ENCODE peak calls at places on chromosomes 16 and 17, in ten cellular contexts. One of them, this sample, is unnamed.

GRCh38 chr17:74852237-74853047 is 7.2 kb downstream of the GRIN2C start:
- DNase-seq in testis: no peak
- DNase-seq in A549: no peak
- DNase-seq in CD8-positive, alpha-beta memory T cell: peak; percentile 40
- DNase-seq in tibial artery: no peak
- DNase-seq in kidney: peak; percentile 74
- DNase-seq in A673: no peak
- DNase-seq in DND-41: peak; percentile 70
- DNase-seq in CD4-positive, alpha-beta T cell: peak; percentile 60
- DNase-seq in CD4-positive, CD25-positive, alpha-beta regulatory T cell: peak; percentile 49
- DNase-seq in this sample: peak; percentile 60

GRCh38 chr17:79438045-79438444 is 172.8 kb downstream of the RBFOX3 start:
- DNase-seq in A673: no peak
- DNase-seq in CD8-positive, alpha-beta memory T cell: no peak
- DNase-seq in A549: no peak
- DNase-seq in tibial artery: no peak
- DNase-seq in CD4-positive, CD25-positive, alpha-beta regulatory T cell: no peak
- DNase-seq in kidney: no peak
- DNase-seq in DND-41: no peak
- DNase-seq in testis: no peak
- DNase-seq in CD4-positive, alpha-beta T cell: no peak
- DNase-seq in this sample: no peak

GRCh38 chr16:57834936-57835335 is 32.6 kb upstream of the KIFC3 start:
- DNase-seq in A549: peak; percentile 54
- DNase-seq in A673: peak; percentile 80
- DNase-seq in CD8-positive, alpha-beta memory T cell: no peak
- DNase-seq in testis: no peak
- DNase-seq in CD4-positive, alpha-beta T cell: no peak
- DNase-seq in CD4-positive, CD25-positive, alpha-beta regulatory T cell: no peak
- DNase-seq in tibial artery: no peak
- DNase-seq in DND-41: no peak
- DNase-seq in kidney: no peak
- DNase-seq in this sample: no peak

GRCh38 chr17:27546624-27547300 is 84.2 kb upstream of the LGALS9 start:
- DNase-seq in CD4-positive, CD25-positive, alpha-beta regulatory T cell: no peak
- DNase-seq in tibial artery: no peak
- DNase-seq in DND-41: no peak
- DNase-seq in CD4-positive, alpha-beta T cell: no peak
- DNase-seq in testis: no peak
- DNase-seq in A673: no peak
- DNase-seq in CD8-positive, alpha-beta memory T cell: no peak
- DNase-seq in A549: no peak
- DNase-seq in kidney: no peak
- DNase-seq in this sample: no peak

GRCh38 chr17:78873519-78874340 is 29.3 kb downstream of the CEP295NL start:
- DNase-seq in CD8-positive, alpha-beta memory T cell: no peak
- DNase-seq in testis: peak; percentile 85
- DNase-seq in tibial artery: no peak
- DNase-seq in A673: peak; percentile 35
- DNase-seq in kidney: no peak
- DNase-seq in CD4-positive, alpha-beta T cell: no peak
- DNase-seq in DND-41: no peak
- DNase-seq in A549: no peak
- DNase-seq in CD4-positive, CD25-positive, alpha-beta regulatory T cell: no peak
- DNase-seq in this sample: no peak

GRCh38 chr16:57472665-57473060 is 10.2 kb downstream of the POLR2C start:
- DNase-seq in DND-41: no peak
- DNase-seq in CD4-positive, CD25-positive, alpha-beta regulatory T cell: no peak
- DNase-seq in testis: no peak
- DNase-seq in A673: peak; percentile 72
- DNase-seq in kidney: no peak
- DNase-seq in tibial artery: no peak
- DNase-seq in CD4-positive, alpha-beta T cell: no peak
- DNase-seq in CD8-positive, alpha-beta memory T cell: no peak
- DNase-seq in A549: peak; percentile 78
- DNase-seq in this sample: no peak

GRCh38 chr16:66750279-66751134 is 902 bp downstream of the DYNC1LI2 start:
- DNase-seq in kidney: no peak
- DNase-seq in A673: no peak
- DNase-seq in CD4-positive, CD25-positive, alpha-beta regulatory T cell: no peak
- DNase-seq in CD8-positive, alpha-beta memory T cell: no peak
- DNase-seq in A549: no peak
- DNase-seq in tibial artery: no peak
- DNase-seq in CD4-positive, alpha-beta T cell: no peak
- DNase-seq in DND-41: no peak
- DNase-seq in testis: no peak
- DNase-seq in this sample: no peak

GRCh38 chr17:73261952-73262675 is 434 bp upstream of the CPSF4L start:
- DNase-seq in tibial artery: no peak
- DNase-seq in CD8-positive, alpha-beta memory T cell: no peak
- DNase-seq in A673: no peak
- DNase-seq in CD4-positive, CD25-positive, alpha-beta regulatory T cell: no peak
- DNase-seq in CD4-positive, alpha-beta T cell: no peak
- DNase-seq in DND-41: no peak
- DNase-seq in A549: no peak
- DNase-seq in testis: peak; percentile 91
- DNase-seq in kidney: peak; percentile 40
- DNase-seq in this sample: no peak

GRCh38 chr17:51441431-51441830 is 181.1 kb downstream of the UTP18 start:
- DNase-seq in CD4-positive, CD25-positive, alpha-beta regulatory T cell: no peak
- DNase-seq in DND-41: no peak
- DNase-seq in kidney: no peak
- DNase-seq in testis: no peak
- DNase-seq in A549: no peak
- DNase-seq in tibial artery: no peak
- DNase-seq in A673: no peak
- DNase-seq in CD8-positive, alpha-beta memory T cell: no peak
- DNase-seq in CD4-positive, alpha-beta T cell: no peak
- DNase-seq in this sample: no peak

GRCh38 chr16:35743101-35743692 is 2283.8 kb downstream of the TP53TG3F start:
- DNase-seq in A673: no peak
- DNase-seq in CD4-positive, alpha-beta T cell: no peak
- DNase-seq in CD8-positive, alpha-beta memory T cell: no peak
- DNase-seq in CD4-positive, CD25-positive, alpha-beta regulatory T cell: no peak
- DNase-seq in DND-41: no peak
- DNase-seq in testis: no peak
- DNase-seq in tibial artery: no peak
- DNase-seq in A549: no peak
- DNase-seq in kidney: no peak
- DNase-seq in this sample: no peak
- H3K9me3 ChIP-seq in A673: peaks cover 29% of the 10 kb centered on the region
- H3K9me3 ChIP-seq in CD4-positive, alpha-beta T cell: peaks cover 51% of the 10 kb centered on the region
- H3K9me3 ChIP-seq in CD8-positive, alpha-beta memory T cell: no peaks in the 10 kb centered on the region
- H3K9me3 ChIP-seq in CD4-positive, CD25-positive, alpha-beta regulatory T cell: peaks cover 76% of the 10 kb centered on the region
- H3K9me3 ChIP-seq in DND-41: peaks cover 56% of the 10 kb centered on the region
- H3K9me3 ChIP-seq in testis: no peaks in the 10 kb centered on the region
- H3K9me3 ChIP-seq in tibial artery: peaks cover 15% of the 10 kb centered on the region
- H3K9me3 ChIP-seq in A549: no peaks in the 10 kb centered on the region
- H3K9me3 ChIP-seq in kidney: peaks cover under 1% of the 10 kb centered on the region
- H3K9me3 ChIP-seq in this sample: peaks cover 11% of the 10 kb centered on the region

DNA sequence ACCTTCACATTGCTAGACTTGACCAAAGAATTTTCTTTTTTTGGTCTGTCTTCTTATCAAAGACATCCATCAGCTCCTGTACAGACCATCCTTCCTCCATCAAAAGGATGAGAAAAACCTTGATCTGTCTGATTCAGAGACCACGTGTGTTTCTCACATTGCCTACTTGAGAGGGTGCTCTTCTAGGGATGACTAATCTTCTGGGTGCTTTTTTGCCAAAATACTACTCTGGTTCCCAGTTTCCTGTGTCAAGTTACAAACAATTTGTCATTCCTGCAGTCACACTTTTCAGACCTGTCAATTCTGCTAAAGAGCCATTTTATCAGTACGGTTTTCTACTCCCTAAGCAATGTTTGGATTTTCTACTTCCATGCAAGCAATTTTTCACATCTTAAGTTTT is 492.2 kb downstream of the CDH11 start:
- DNase-seq in A549: no peak
- DNase-seq in kidney: no peak
- DNase-seq in CD8-positive, alpha-beta memory T cell: no peak
- DNase-seq in tibial artery: no peak
- DNase-seq in A673: peak; percentile 30
- DNase-seq in CD4-positive, alpha-beta T cell: no peak
- DNase-seq in testis: no peak
- DNase-seq in DND-41: no peak
- DNase-seq in CD4-positive, CD25-positive, alpha-beta regulatory T cell: no peak
- DNase-seq in this sample: no peak
- H3K9me3 ChIP-seq in A549: no peaks in the 10 kb centered on the region
- H3K9me3 ChIP-seq in kidney: no peaks in the 10 kb centered on the region
- H3K9me3 ChIP-seq in CD8-positive, alpha-beta memory T cell: no peaks in the 10 kb centered on the region
- H3K9me3 ChIP-seq in tibial artery: no peaks in the 10 kb centered on the region
- H3K9me3 ChIP-seq in A673: no peaks in the 10 kb centered on the region
- H3K9me3 ChIP-seq in CD4-positive, alpha-beta T cell: peaks cover 16% of the 10 kb centered on the region
- H3K9me3 ChIP-seq in testis: no peaks in the 10 kb centered on the region
- H3K9me3 ChIP-seq in DND-41: peaks cover 2% of the 10 kb centered on the region
- H3K9me3 ChIP-seq in CD4-positive, CD25-positive, alpha-beta regulatory T cell: peaks cover 29% of the 10 kb centered on the region
- H3K9me3 ChIP-seq in this sample: peaks cover 4% of the 10 kb centered on the region

GRCh38 chr16:27701381-27701780 is 151.4 kb downstream of the KATNIP start:
- DNase-seq in testis: no peak
- DNase-seq in A549: no peak
- DNase-seq in CD4-positive, CD25-positive, alpha-beta regulatory T cell: no peak
- DNase-seq in tibial artery: peak; percentile 11
- DNase-seq in CD8-positive, alpha-beta memory T cell: no peak
- DNase-seq in kidney: peak; percentile 29
- DNase-seq in A673: no peak
- DNase-seq in DND-41: no peak
- DNase-seq in CD4-positive, alpha-beta T cell: no peak
- DNase-seq in this sample: no peak
- H3K9me3 ChIP-seq in testis: no peaks in the 10 kb centered on the region
- H3K9me3 ChIP-seq in A549: no peaks in the 10 kb centered on the region
- H3K9me3 ChIP-seq in CD4-positive, CD25-positive, alpha-beta regulatory T cell: no peaks in the 10 kb centered on the region
- H3K9me3 ChIP-seq in tibial artery: no peaks in the 10 kb centered on the region
- H3K9me3 ChIP-seq in CD8-positive, alpha-beta memory T cell: no peaks in the 10 kb centered on the region
- H3K9me3 ChIP-seq in kidney: no peaks in the 10 kb centered on the region
- H3K9me3 ChIP-seq in A673: no peaks in the 10 kb centered on the region
- H3K9me3 ChIP-seq in DND-41: no peaks in the 10 kb centered on the region
- H3K9me3 ChIP-seq in CD4-positive, alpha-beta T cell: no peaks in the 10 kb centered on the region
- H3K9me3 ChIP-seq in this sample: no peaks in the 10 kb centered on the region

GRCh38 chr17:53462393-53462811 is 360.3 kb upstream of the KIF2B start:
- DNase-seq in A549: no peak
- DNase-seq in testis: no peak
- DNase-seq in A673: no peak
- DNase-seq in CD4-positive, CD25-positive, alpha-beta regulatory T cell: no peak
- DNase-seq in DND-41: no peak
- DNase-seq in CD8-positive, alpha-beta memory T cell: no peak
- DNase-seq in kidney: no peak
- DNase-seq in tibial artery: no peak
- DNase-seq in CD4-positive, alpha-beta T cell: no peak
- DNase-seq in this sample: no peak
- H3K9me3 ChIP-seq in A549: peaks cover 5% of the 10 kb centered on the region
- H3K9me3 ChIP-seq in testis: no peaks in the 10 kb centered on the region
- H3K9me3 ChIP-seq in A673: no peaks in the 10 kb centered on the region
- H3K9me3 ChIP-seq in CD4-positive, CD25-positive, alpha-beta regulatory T cell: no peaks in the 10 kb centered on the region
- H3K9me3 ChIP-seq in DND-41: peaks cover 9% of the 10 kb centered on the region
- H3K9me3 ChIP-seq in CD8-positive, alpha-beta memory T cell: no peaks in the 10 kb centered on the region
- H3K9me3 ChIP-seq in kidney: no peaks in the 10 kb centered on the region
- H3K9me3 ChIP-seq in tibial artery: no peaks in the 10 kb centered on the region
- H3K9me3 ChIP-seq in CD4-positive, alpha-beta T cell: no peaks in the 10 kb centered on the region
- H3K9me3 ChIP-seq in this sample: no peaks in the 10 kb centered on the region

GRCh38 chr16:31875112-31875803 is 1.7 kb downstream of the ZNF267 start:
- DNase-seq in kidney: no peak
- DNase-seq in testis: no peak
- DNase-seq in DND-41: no peak
- DNase-seq in CD4-positive, CD25-positive, alpha-beta regulatory T cell: no peak
- DNase-seq in tibial artery: no peak
- DNase-seq in A673: no peak
- DNase-seq in CD4-positive, alpha-beta T cell: no peak
- DNase-seq in A549: no peak
- DNase-seq in CD8-positive, alpha-beta memory T cell: no peak
- DNase-seq in this sample: no peak

GRCh38 chr16:31879937-31880321 is 6.3 kb downstream of the ZNF267 start:
- DNase-seq in CD4-positive, alpha-beta T cell: no peak
- DNase-seq in A673: no peak
- DNase-seq in CD4-positive, CD25-positive, alpha-beta regulatory T cell: no peak
- DNase-seq in A549: no peak
- DNase-seq in testis: no peak
- DNase-seq in CD8-positive, alpha-beta memory T cell: no peak
- DNase-seq in tibial artery: no peak
- DNase-seq in DND-41: no peak
- DNase-seq in kidney: no peak
- DNase-seq in this sample: no peak

GRCh38 chr16:31877876-31878642 is 4.5 kb downstream of the ZNF267 start:
- DNase-seq in CD8-positive, alpha-beta memory T cell: no peak
- DNase-seq in testis: no peak
- DNase-seq in CD4-positive, alpha-beta T cell: no peak
- DNase-seq in A549: no peak
- DNase-seq in DND-41: no peak
- DNase-seq in CD4-positive, CD25-positive, alpha-beta regulatory T cell: no peak
- DNase-seq in kidney: no peak
- DNase-seq in A673: no peak
- DNase-seq in tibial artery: no peak
- DNase-seq in this sample: no peak

GRCh38 chr16:31876955-31877828 is 3.6 kb downstream of the ZNF267 start:
- DNase-seq in DND-41: no peak
- DNase-seq in A549: peak; percentile 46
- DNase-seq in CD8-positive, alpha-beta memory T cell: peak; percentile 34
- DNase-seq in testis: no peak
- DNase-seq in kidney: no peak
- DNase-seq in CD4-positive, CD25-positive, alpha-beta regulatory T cell: peak; percentile 34
- DNase-seq in A673: no peak
- DNase-seq in CD4-positive, alpha-beta T cell: peak; percentile 23
- DNase-seq in tibial artery: no peak
- DNase-seq in this sample: no peak

DNA sequence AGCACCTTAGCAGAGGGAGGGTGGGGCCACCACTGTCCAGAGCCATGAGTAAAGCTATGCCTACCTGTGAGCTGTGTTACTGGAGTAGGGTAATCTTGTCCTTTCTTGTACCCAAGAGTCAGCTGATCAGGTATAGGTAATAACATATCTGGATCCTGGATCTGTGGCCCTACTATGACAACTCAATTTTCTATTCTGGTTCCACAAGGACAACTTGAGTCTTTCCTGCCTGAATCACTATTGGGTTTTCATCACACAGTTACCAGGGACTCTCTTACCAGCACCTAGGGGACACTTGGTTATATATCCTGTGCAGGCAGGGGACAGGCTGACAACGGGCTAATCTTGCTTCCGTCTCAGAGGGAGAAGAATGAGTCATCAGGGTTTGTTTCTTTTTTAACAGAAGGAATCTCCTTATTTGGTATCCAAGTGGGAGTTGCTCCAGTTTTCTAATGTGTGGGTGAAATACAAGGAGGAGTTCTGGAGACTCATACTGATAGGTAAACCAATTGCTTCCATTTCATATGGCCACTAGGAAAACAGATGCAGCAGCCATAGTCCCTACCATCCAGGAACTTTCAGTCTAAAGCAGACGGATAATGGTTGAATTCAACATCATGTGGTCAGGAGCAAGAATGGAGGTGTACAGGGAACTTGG is 6.8 kb downstream of the ZNF267 start:
- DNase-seq in testis: no peak
- DNase-seq in DND-41: no peak
- DNase-seq in CD4-positive, alpha-beta T cell: no peak
- DNase-seq in A549: no peak
- DNase-seq in A673: peak; percentile 85
- DNase-seq in CD4-positive, CD25-positive, alpha-beta regulatory T cell: no peak
- DNase-seq in tibial artery: no peak
- DNase-seq in CD8-positive, alpha-beta memory T cell: peak; percentile 32
- DNase-seq in kidney: no peak
- DNase-seq in this sample: no peak
- H3K9me3 ChIP-seq in testis: no peaks in the 10 kb centered on the region
- H3K9me3 ChIP-seq in DND-41: no peaks in the 10 kb centered on the region
- H3K9me3 ChIP-seq in CD4-positive, alpha-beta T cell: no peaks in the 10 kb centered on the region
- H3K9me3 ChIP-seq in A549: peaks cover 83% of the 10 kb centered on the region
- H3K9me3 ChIP-seq in A673: no peaks in the 10 kb centered on the region
- H3K9me3 ChIP-seq in CD4-positive, CD25-positive, alpha-beta regulatory T cell: peaks cover 24% of the 10 kb centered on the region
- H3K9me3 ChIP-seq in tibial artery: no peaks in the 10 kb centered on the region
- H3K9me3 ChIP-seq in CD8-positive, alpha-beta memory T cell: no peaks in the 10 kb centered on the region
- H3K9me3 ChIP-seq in kidney: no peaks in the 10 kb centered on the region
- H3K9me3 ChIP-seq in this sample: no peaks in the 10 kb centered on the region